ENCODE peak calls at places on chromosome 11, in five cellular contexts. P is GM10248; V is activated effector memory CD4-positive, alpha-beta T cell treated with anti-CD3 and anti-CD28 coated beads, Interleukin-2, amount 50 U/mL, for 16 hours; E is GM23248; K is activated T-cell treated with anti-CD3 and anti-CD28 coated beads, Interleukin-2, amount 50 U/mL, for 72 hours. H is an unnamed sample.

GRCh38 chr11:134478176-134478575 is 66.1 kb upstream of the B3GAT1 start:
- DNase-seq in K (no peak), V (no peak), E (no peak), P (no peak), H (no peak)

GRCh38 chr11:42840176-42840829 is 471.5 kb upstream of the API5 start:
- DNase-seq in K (no peak), P (peak), E (no peak), V (no peak), H (no peak)

GRCh38 chr11:78022397-78023396 is at the start of gene KCTD14:
- DNase-seq in K (no peak), E (peak), P (no peak), V (no peak), H (peak)

GRCh38 chr11:72012897-72013721 is 14.4 kb downstream of the IL18BP start:
- DNase-seq in P (no peak), E (peak), K (no peak), V (peak), H (no peak)

GRCh38 chr11:60942970-60943565 is 8.9 kb downstream of the SLC15A3 start:
- DNase-seq in V (no peak), P (no peak), E (no peak), K (no peak), H (no peak)

GRCh38 chr11:83200035-83200434 is 6.5 kb downstream of the ANKRD42 start:
- DNase-seq in V (no peak), E (no peak), P (no peak), K (no peak), H (no peak)

GRCh38 chr11:2728128-2728662 is 28.4 kb upstream of the KCNQ1OT1 start:
- DNase-seq in K (no peak), E (no peak), P (no peak), V (no peak), H (no peak)

GRCh38 chr11:69531071-69531716 is 49.7 kb downstream of the LINC01488 start:
- DNase-seq in P (no peak), E (no peak), V (peak), K (no peak), H (no peak)

GRCh38 chr11:85784907-85785306 is 26.0 kb downstream of the SYTL2 start:
- DNase-seq in E (no peak), V (no peak), P (no peak), K (no peak), H (no peak)

GRCh38 chr11:10378362-10378761 is 73.5 kb downstream of the ADM start:
- DNase-seq in V (no peak), E (no peak), P (no peak), K (no peak), H (no peak)

GRCh38 chr11:4041731-4042391 is 52.7 kb upstream of the RRM1 start:
- DNase-seq in E (no peak), K (no peak), P (no peak), V (no peak), H (no peak)

GRCh38 chr11:28107331-28107725 is 628 bp downstream of the KIF18A start:
- DNase-seq in K (peak), V (no peak), E (peak), P (peak), H (peak)

GRCh38 chr11:107018902-107019493 is 722 bp upstream of the GUCY1A2 start:
- DNase-seq in E (peak), V (no peak), P (peak), K (no peak), H (peak)

GRCh38 chr11:86523738-86524602 is 148.4 kb downstream of the ME3 start:
- DNase-seq in P (no peak), E (peak), K (peak), V (no peak), H (peak)

GRCh38 chr11:9750551-9750950 is 86.7 kb downstream of the SWAP70 start:
- DNase-seq in V (no peak), E (no peak), K (no peak), P (no peak), H (no peak)

GRCh38 chr11:102882389-102883024 is 7.7 kb upstream of the MMP12 start:
- DNase-seq in V (no peak), E (peak), P (peak), K (no peak), H (peak)

GRCh38 chr11:55819330-55819729 is at the start of gene OR5D18:
- DNase-seq in K (no peak), E (no peak), V (no peak), P (no peak), H (no peak)

GRCh38 chr11:119977584-119977860 is 160.4 kb downstream of the TRIM29 start:
- DNase-seq in V (no peak), E (no peak), K (no peak), P (no peak), H (no peak)

GRCh38 chr11:65298655-65299179 is 15.9 kb upstream of the CDC42EP2 start:
- DNase-seq in E (peak), P (no peak), K (no peak), V (no peak), H (no peak)

GRCh38 chr11:126053340-126054286 is 9.1 kb downstream of the CDON start:
- DNase-seq in K (no peak), P (no peak), V (no peak), E (no peak), H (no peak)

GRCh38 chr11:27557223-27557622 is 50.7 kb upstream of the LIN7C start:
- DNase-seq in K (no peak), V (no peak), P (no peak), E (peak), H (no peak)

GRCh38 chr11:110305169-110306018 is 9.0 kb upstream of the RDX start:
- DNase-seq in E (peak), P (no peak), K (no peak), V (no peak), H (peak)

GRCh38 chr11:71946144-71946571 is 17.3 kb downstream of the RNF121 start:
- DNase-seq in P (no peak), E (peak), V (no peak), K (no peak), H (peak)

GRCh38 chr11:27718346-27718852 is 18.1 kb upstream of the BDNF start:
- DNase-seq in K (no peak), E (peak), V (no peak), P (no peak), H (peak)

GRCh38 chr11:44446996-44447771 is 118.3 kb upstream of the CD82 start:
- DNase-seq in V (no peak), K (no peak), P (no peak), E (no peak), H (no peak)

GRCh38 chr11:66183581-66184048 is 84.8 kb upstream of the RAB1B start:
- DNase-seq in K (no peak), P (no peak), E (peak), V (no peak), H (peak)

GRCh38 chr11:13923716-13924650 is 38.5 kb upstream of the SPON1 start:
- DNase-seq in P (no peak), E (no peak), V (no peak), K (no peak), H (no peak)

GRCh38 chr11:126317681-126318641 is 14.1 kb downstream of the DCPS start:
- DNase-seq in E (peak), K (peak), V (peak), P (no peak), H (peak)

GRCh38 chr11:57646221-57646620 is 3.5 kb downstream of the YPEL4 start:
- DNase-seq in P (no peak), V (no peak), K (no peak), E (no peak), H (no peak)

GRCh38 chr11:43359432-43359818 is 705 bp downstream of the TTC17 start:
- DNase-seq in V (no peak), E (peak), K (peak), P (peak), H (peak)

GRCh38 chr11:61157743-61158142 is 3.5 kb downstream of the VPS37C start:
- DNase-seq in P (no peak), E (no peak), V (no peak), K (no peak), H (no peak)

GRCh38 chr11:116189378-116190170 is 583.2 kb downstream of the BUD13 start:
- DNase-seq in K (no peak), E (no peak), P (no peak), V (no peak), H (no peak)

GRCh38 chr11:30818721-30819120 is 232.6 kb upstream of the MPPED2 start:
- DNase-seq in V (no peak), P (no peak), K (no peak), E (no peak), H (no peak)

GRCh38 chr11:69342588-69343330 is 48.8 kb downstream of the MYEOV start:
- DNase-seq in K (no peak), P (peak), V (no peak), E (no peak), H (no peak)

GRCh38 chr11:119101367-119101758 is 290 bp downstream of the DPAGT1 start:
- DNase-seq in V (no peak), K (peak), E (no peak), P (no peak), H (peak)

H was measured in ELR.